ENCODE peak calls at places on chromosomes 12 and 14, in four cellular contexts. One of them, this sample, is unnamed.

GRCh38 chr12:92593734-92594402 is 108.9 kb upstream of the PLEKHG7 start:
- DNase-seq in HEK293T: no peak
- DNase-seq in GM12878: peak; percentile 96
- DNase-seq in K562: no peak
- DNase-seq in this sample: peak; percentile 54

GRCh38 chr12:107590369-107591094 is 95.1 kb upstream of the PWP1 start:
- DNase-seq in HEK293T: no peak
- DNase-seq in GM12878: no peak
- DNase-seq in K562: no peak
- DNase-seq in this sample: no peak

GRCh38 chr14:51682411-51682810 is 30.7 kb downstream of the FRMD6 start:
- DNase-seq in HEK293T: no peak
- DNase-seq in GM12878: no peak
- DNase-seq in K562: no peak
- DNase-seq in this sample: no peak

GRCh38 chr14:92582706-92583452 is 69.3 kb downstream of the RIN3 start:
- DNase-seq in HEK293T: no peak
- DNase-seq in GM12878: peak; percentile 81
- DNase-seq in K562: no peak
- DNase-seq in this sample: no peak

GRCh38 chr14:93100098-93100497 is 15.6 kb downstream of the ITPK1 start:
- DNase-seq in HEK293T: no peak
- DNase-seq in GM12878: no peak
- DNase-seq in K562: no peak
- DNase-seq in this sample: no peak

GRCh38 chr12:68334136-68334535 is 2.0 kb upstream of the MDM1 start:
- DNase-seq in HEK293T: no peak
- DNase-seq in GM12878: peak; percentile 45
- DNase-seq in K562: no peak
- DNase-seq in this sample: no peak

GRCh38 chr12:102638777-102639176 is 158.4 kb upstream of the IGF1 start:
- DNase-seq in HEK293T: no peak
- DNase-seq in GM12878: no peak
- DNase-seq in K562: no peak
- DNase-seq in this sample: no peak

GRCh38 chr14:64363265-64363840 is 24.8 kb upstream of the MTHFD1 start:
- DNase-seq in HEK293T: no peak
- DNase-seq in GM12878: no peak
- DNase-seq in K562: no peak
- DNase-seq in this sample: no peak

GRCh38 chr14:82905762-82906161 is 1372.1 kb upstream of the SEL1L start:
- DNase-seq in HEK293T: no peak
- DNase-seq in GM12878: no peak
- DNase-seq in K562: no peak
- DNase-seq in this sample: no peak

GRCh38 chr12:121784460-121784859 is 9.0 kb downstream of the RHOF start:
- DNase-seq in HEK293T: no peak
- DNase-seq in GM12878: no peak
- DNase-seq in K562: no peak
- DNase-seq in this sample: no peak

DNA sequence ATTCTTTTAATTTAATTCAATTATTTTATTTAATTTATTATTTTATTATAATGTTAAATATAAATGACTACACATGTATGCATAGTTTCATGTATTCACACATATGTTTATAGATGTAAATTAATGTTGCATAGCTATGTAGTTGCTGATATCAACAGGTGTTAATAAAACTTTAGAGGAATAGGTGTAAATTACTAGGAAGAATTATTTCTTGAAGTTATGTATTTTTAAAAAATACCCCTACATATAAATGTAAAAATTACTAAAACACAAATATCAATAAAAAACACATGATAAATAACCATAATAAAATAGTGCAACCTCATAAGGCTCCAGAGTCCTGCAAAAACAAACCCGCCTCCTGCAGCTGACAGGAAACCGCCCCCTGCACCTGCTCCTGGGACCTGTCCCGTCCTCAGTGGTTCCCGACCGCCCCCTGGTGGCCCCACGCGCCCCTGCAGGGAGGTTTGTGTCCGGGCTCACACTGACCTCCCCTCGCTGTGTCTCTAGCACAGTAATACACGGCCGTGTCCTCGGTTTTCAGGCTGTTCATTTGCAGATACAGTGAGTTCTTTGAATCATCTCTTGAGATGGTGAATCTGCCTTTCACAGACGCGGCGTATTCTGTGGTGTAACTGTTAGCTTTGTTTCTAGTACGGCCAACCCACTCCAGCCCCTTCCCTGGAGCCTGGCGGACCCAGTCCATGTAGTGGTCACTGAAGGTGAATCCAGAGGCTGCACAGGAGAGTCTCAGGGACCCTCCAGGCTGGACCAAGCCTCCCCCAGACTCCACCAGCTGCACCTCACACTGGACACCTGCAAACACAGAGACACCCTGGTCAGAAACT is 1264.0 kb downstream of the TMEM121 start:
- DNase-seq in HEK293T: peak; percentile 38
- DNase-seq in GM12878: no peak
- DNase-seq in K562: peak; percentile 12
- DNase-seq in this sample: peak; percentile 47
- TF ChIP-seq TARDBP in HEK293T: no peak
- TF ChIP-seq TARDBP in GM12878: no peak
- TF ChIP-seq TARDBP in K562: no peak
- TF ChIP-seq TARDBP in this sample: no peak

GRCh38 chr12:80643961-80644360 is 63.5 kb upstream of the MYF6 start:
- DNase-seq in HEK293T: no peak
- DNase-seq in GM12878: no peak
- DNase-seq in K562: no peak
- DNase-seq in this sample: no peak

DNA sequence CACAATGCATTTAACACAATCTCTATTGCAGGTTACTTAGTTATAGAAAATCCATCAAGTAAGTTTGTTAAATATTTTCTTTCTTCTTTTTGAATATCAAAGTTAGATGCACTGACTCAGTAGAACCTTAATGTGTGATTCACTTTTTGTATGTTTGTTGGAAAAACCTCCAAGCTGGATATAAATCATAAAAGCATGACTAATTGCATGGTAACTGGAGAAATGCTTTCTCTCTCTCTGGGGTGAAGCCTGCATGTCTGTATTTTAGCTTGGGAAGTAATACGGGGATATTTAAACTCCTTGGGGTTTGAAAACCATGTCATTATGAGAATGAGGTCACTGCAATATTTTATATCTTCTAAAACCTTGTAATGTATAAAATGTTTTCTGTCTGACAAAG is 58.6 kb upstream of the MYF6 start:
- DNase-seq in HEK293T: no peak
- DNase-seq in GM12878: no peak
- DNase-seq in K562: no peak
- DNase-seq in this sample: no peak
- TF ChIP-seq TARDBP in HEK293T: no peak
- TF ChIP-seq TARDBP in GM12878: no peak
- TF ChIP-seq TARDBP in K562: no peak
- TF ChIP-seq TARDBP in this sample: no peak

DNA sequence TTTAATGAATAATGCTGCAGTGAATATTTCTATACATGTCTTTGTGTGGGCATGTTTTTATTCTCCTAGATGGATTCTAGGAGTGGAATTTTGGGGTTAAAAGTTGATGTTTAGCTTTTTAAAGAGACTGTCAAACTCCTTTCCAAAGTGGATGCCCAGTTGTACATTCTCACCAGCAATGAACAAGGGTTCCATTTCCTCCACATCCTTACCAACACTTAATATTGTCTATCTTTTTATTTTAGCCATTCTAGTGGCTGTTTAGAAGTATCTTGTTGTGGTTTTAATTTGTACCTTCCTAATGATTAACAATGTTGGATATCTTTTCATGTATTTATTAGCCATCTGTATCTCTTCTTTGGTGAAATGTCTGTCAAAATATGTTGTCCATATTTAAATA is 109.8 kb downstream of the SMOC1 start:
- DNase-seq in HEK293T: no peak
- DNase-seq in GM12878: no peak
- DNase-seq in K562: no peak
- DNase-seq in this sample: no peak
- TF ChIP-seq TARDBP in HEK293T: no peak
- TF ChIP-seq TARDBP in GM12878: no peak
- TF ChIP-seq TARDBP in K562: no peak
- TF ChIP-seq TARDBP in this sample: no peak

GRCh38 chr12:59787610-59788009 is 191.8 kb downstream of the SLC16A7 start:
- DNase-seq in HEK293T: no peak
- DNase-seq in GM12878: no peak
- DNase-seq in K562: no peak
- DNase-seq in this sample: no peak

GRCh38 chr12:59792647-59793046 is 196.8 kb downstream of the SLC16A7 start:
- DNase-seq in HEK293T: no peak
- DNase-seq in GM12878: no peak
- DNase-seq in K562: no peak
- DNase-seq in this sample: no peak
- TF ChIP-seq TARDBP in HEK293T: no peak
- TF ChIP-seq TARDBP in GM12878: no peak
- TF ChIP-seq TARDBP in K562: no peak
- TF ChIP-seq TARDBP in this sample: no peak

GRCh38 chr14:100878271-100879146 is 25.0 kb downstream of the RTL1 start:
- DNase-seq in HEK293T: no peak
- DNase-seq in GM12878: no peak
- DNase-seq in K562: no peak
- DNase-seq in this sample: no peak
- TF ChIP-seq TARDBP in HEK293T: no peak
- TF ChIP-seq TARDBP in GM12878: no peak
- TF ChIP-seq TARDBP in K562: no peak
- TF ChIP-seq TARDBP in this sample: no peak

GRCh38 chr14:95198320-95198719 is 41.0 kb upstream of the DICER1 start:
- DNase-seq in HEK293T: no peak
- DNase-seq in GM12878: no peak
- DNase-seq in K562: no peak
- DNase-seq in this sample: no peak
- TF ChIP-seq TARDBP in HEK293T: no peak
- TF ChIP-seq TARDBP in GM12878: no peak
- TF ChIP-seq TARDBP in K562: no peak
- TF ChIP-seq TARDBP in this sample: no peak

GRCh38 chr12:85057370-85057963 is 21.3 kb downstream of the LRRIQ1 start:
- DNase-seq in HEK293T: peak; percentile 23
- DNase-seq in GM12878: no peak
- DNase-seq in K562: peak; percentile 4
- DNase-seq in this sample: peak; percentile 30
- TF ChIP-seq TARDBP in HEK293T: no peak
- TF ChIP-seq TARDBP in GM12878: no peak
- TF ChIP-seq TARDBP in K562: no peak
- TF ChIP-seq TARDBP in this sample: no peak

GRCh38 chr14:74647061-74647833 is 35.2 kb upstream of the LTBP2 start:
- DNase-seq in HEK293T: no peak
- DNase-seq in GM12878: no peak
- DNase-seq in K562: no peak
- DNase-seq in this sample: no peak

GRCh38 chr14:74648643-74649042 is 36.6 kb upstream of the LTBP2 start:
- DNase-seq in HEK293T: no peak
- DNase-seq in GM12878: no peak
- DNase-seq in K562: no peak
- DNase-seq in this sample: no peak

GRCh38 chr14:74649167-74649566 is 37.1 kb upstream of the LTBP2 start:
- DNase-seq in HEK293T: no peak
- DNase-seq in GM12878: no peak
- DNase-seq in K562: peak; percentile 41
- DNase-seq in this sample: no peak

GRCh38 chr14:74649673-74650072 is 37.6 kb upstream of the LTBP2 start:
- DNase-seq in HEK293T: no peak
- DNase-seq in GM12878: no peak
- DNase-seq in K562: no peak
- DNase-seq in this sample: no peak

GRCh38 chr14:74647834-74648361 is 35.9 kb upstream of the LTBP2 start:
- DNase-seq in HEK293T: no peak
- DNase-seq in GM12878: no peak
- DNase-seq in K562: no peak
- DNase-seq in this sample: no peak
- TF ChIP-seq TARDBP in HEK293T: no peak
- TF ChIP-seq TARDBP in GM12878: no peak
- TF ChIP-seq TARDBP in K562: no peak
- TF ChIP-seq TARDBP in this sample: no peak

DNA sequence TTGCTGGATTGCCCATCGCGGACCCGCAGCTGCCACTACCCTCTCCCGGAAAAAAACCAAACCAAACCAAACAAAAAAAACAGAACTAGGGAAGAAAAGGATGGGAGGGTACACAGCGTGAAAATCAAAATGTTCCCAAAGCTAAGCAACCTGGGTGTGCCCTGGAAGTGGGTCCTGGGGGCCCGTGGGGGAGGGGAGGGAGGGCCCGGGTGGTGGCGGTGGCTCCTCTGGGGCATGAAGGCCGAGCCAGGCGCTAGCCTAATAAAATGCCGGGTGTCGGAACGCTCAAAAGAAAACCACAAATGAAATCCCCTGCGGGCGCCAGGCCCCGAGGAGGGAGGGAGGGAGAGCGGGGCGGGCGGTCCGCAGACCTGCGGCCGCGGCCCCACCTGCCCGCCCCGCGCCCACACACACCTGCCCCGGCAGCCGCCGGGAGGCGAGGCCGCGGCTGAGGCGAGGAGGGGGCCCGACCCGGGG is 772 bp downstream of the HECTD4 start:
- DNase-seq in HEK293T: peak; percentile 45
- DNase-seq in GM12878: no peak
- DNase-seq in K562: no peak
- DNase-seq in this sample: no peak
- TF ChIP-seq TARDBP in HEK293T: no peak
- TF ChIP-seq TARDBP in GM12878: no peak
- TF ChIP-seq TARDBP in K562: no peak
- TF ChIP-seq TARDBP in this sample: no peak